ENCODE peak calls at places on chromosomes 1 and 21, in four cellular contexts. A is MM.1S, M is progenitor cell of endocrine pancreas, E is lower lobe of right lung. W is an unnamed sample.

GRCh38 chr21:40685121-40685630 is 161.8 kb downstream of the DSCAM start:
- DNase-seq in A (no peak), E (no peak), M (no peak), W (no peak)

GRCh38 chr1:25649041-25649440 is 32.5 kb downstream of the MAN1C1 start:
- DNase-seq in A (no peak), E (no peak), M (peak), W (no peak)

GRCh38 chr1:54884135-54884586 is 2.8 kb downstream of the DHCR24 start:
- DNase-seq in E (no peak), A (no peak), M (no peak), W (no peak)

GRCh38 chr21:38042246-38042645 is 126.0 kb upstream of the KCNJ6 start:
- DNase-seq in M (no peak), E (no peak), A (no peak), W (no peak)

GRCh38 chr1:241615043-241615974 is 24.9 kb downstream of the CHML start:
- DNase-seq in A (no peak), E (no peak), M (no peak), W (no peak)

GRCh38 chr1:77316966-77317365 is 35.1 kb downstream of the AK5 start:
- DNase-seq in M (no peak), E (no peak), A (no peak), W (no peak)

GRCh38 chr1:65417729-65418128 is 2.7 kb upstream of the LEPR start:
- DNase-seq in A (no peak), M (no peak), E (no peak), W (no peak)

GRCh38 chr1:98331232-98331631 is 330.3 kb upstream of the SNX7 start:
- DNase-seq in M (no peak), E (no peak), A (no peak), W (no peak)

DNA sequence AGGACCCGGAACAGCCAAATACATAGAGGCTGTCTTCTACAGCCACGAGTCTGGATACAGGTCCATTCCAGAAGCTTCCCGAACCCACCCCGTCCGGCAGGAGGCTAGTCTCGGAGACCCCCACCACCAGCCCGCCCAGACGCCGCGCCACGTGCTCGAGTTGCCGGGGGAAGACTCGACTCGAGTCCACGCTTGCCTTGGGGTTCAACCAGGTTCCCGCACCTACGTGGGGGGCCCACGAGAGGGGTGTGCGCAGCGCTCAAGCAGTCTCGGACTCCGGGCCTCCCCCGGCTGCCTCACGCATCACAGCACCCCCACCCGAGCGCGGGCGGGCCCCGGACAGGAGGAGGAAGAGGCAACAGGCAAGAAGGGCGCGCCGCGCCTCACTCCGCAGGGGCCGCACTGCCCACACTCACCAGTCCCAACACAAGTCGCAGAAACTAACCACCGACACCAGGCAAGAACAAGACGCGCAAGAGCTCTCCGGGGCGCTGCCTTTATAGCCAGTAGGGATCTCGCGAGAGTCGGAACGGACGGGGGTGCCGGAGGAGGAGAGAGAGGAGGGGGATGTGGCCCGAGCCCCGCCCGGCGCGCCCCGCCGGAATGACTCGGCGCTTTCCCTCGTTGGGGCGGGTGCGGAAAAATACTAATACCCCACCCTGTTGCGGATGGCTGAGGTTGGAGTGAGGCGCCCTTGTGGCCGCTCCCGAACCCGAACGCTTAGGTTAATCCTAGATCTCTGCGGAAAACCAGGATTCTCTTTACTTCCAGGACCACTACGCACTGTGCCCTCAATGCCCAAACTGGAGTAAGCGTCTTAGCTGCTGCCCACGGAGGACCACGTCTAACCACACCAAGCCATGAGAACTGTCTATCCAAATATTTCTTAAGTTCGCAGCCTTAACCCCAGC is at the start of gene PRDX1:
- DNase-seq in E (peak), A (peak), M (peak), W (peak)
- TF ChIP-seq CTCF in E (no peak), A (no peak), M (no peak), W (no peak)

GRCh38 chr1:63922848-63923247 is 149.0 kb downstream of the ROR1 start:
- DNase-seq in M (no peak), A (no peak), E (no peak), W (no peak)

GRCh38 chr1:63917571-63918394 is 144.0 kb downstream of the ROR1 start:
- DNase-seq in E (no peak), M (no peak), A (peak), W (no peak)

GRCh38 chr1:63921357-63921756 is 147.5 kb downstream of the ROR1 start:
- DNase-seq in M (no peak), A (no peak), E (peak), W (no peak)

GRCh38 chr1:63918395-63918945 is 144.7 kb downstream of the ROR1 start:
- DNase-seq in E (no peak), M (no peak), A (no peak), W (no peak)

GRCh38 chr1:63920154-63921117 is 146.6 kb downstream of the ROR1 start:
- DNase-seq in A (peak), M (no peak), E (no peak), W (no peak)
- TF ChIP-seq CTCF in A (no peak), M (peak), E (peak), W (no peak)

DNA sequence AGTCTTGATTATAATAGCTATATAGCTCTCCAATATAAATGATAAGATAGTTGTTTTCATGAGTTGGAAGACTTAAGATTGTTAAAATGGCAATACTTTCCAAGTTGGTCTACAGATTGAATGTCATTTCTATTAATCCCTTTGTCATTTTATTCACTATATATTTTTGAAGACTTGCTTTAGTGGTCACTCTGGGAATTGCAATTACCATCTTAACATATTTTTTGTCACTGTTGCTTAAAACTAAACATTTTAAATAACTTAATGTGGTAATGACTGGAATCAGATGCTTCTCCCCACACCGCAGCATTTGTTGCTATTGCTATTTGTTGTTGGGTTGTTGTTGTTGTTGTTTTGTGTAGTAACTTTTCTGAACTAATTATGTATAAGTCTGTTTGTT is 1592.9 kb downstream of the MRPL39 start:
- DNase-seq in E (no peak), A (no peak), M (no peak), W (no peak)
- TF ChIP-seq CTCF in E (no peak), A (peak), M (peak), W (no peak)

GRCh38 chr1:93317943-93318342 is 27.8 kb upstream of the DR1 start:
- DNase-seq in A (no peak), M (no peak), E (no peak), W (no peak)

GRCh38 chr1:93317207-93317606 is 28.5 kb upstream of the DR1 start:
- DNase-seq in M (no peak), E (peak), A (no peak), W (no peak)

GRCh38 chr1:93313026-93313425 is 32.7 kb upstream of the DR1 start:
- DNase-seq in E (no peak), M (no peak), A (no peak), W (no peak)
- TF ChIP-seq CTCF in E (no peak), M (no peak), A (no peak), W (no peak)

GRCh38 chr1:19715334-19716203 is 50.9 kb downstream of the HTR6 start:
- DNase-seq in E (peak), A (peak), M (peak), W (peak)
- TF ChIP-seq CTCF in E (peak), A (peak), M (peak), W (peak)

W was measured in mucosa of descending colon.